ENCODE peak calls at places on chromosomes 12 and 14, in four cellular contexts. T is GM23338, E is dorsolateral prefrontal cortex, O is brain microvascular endothelial cell. M is an unnamed sample.

GRCh38 chr12:81558031-81558430 is 201.1 kb downstream of the PPFIA2 start:
- DNase-seq in T (no peak), E (no peak), O (peak; percentile 31), M (no peak)

GRCh38 chr14:54120260-54120659 is 163.6 kb upstream of the BMP4 start:
- DNase-seq in T (no peak), E (no peak), O (no peak), M (no peak)

GRCh38 chr12:63208956-63209355 is 58.0 kb upstream of the AVPR1A start:
- DNase-seq in T (no peak), E (no peak), O (peak; percentile 56), M (no peak)

GRCh38 chr12:102347761-102348160 is 132.6 kb downstream of the IGF1 start:
- DNase-seq in T (no peak), E (no peak), O (no peak), M (no peak)

GRCh38 chr14:62655161-62655560 is 390.1 kb downstream of the KCNH5 start:
- DNase-seq in T (no peak), E (no peak), O (no peak), M (peak; percentile 9)

GRCh38 chr14:68392393-68393085 is 400.3 kb downstream of the ZFP36L1 start:
- DNase-seq in T (no peak), E (peak; percentile 47), O (no peak), M (peak; percentile 52)

GRCh38 chr14:100715332-100715731 is 11.4 kb upstream of the DLK1 start:
- DNase-seq in T (no peak), E (no peak), O (no peak), M (no peak)

GRCh38 chr12:49892084-49892731 is 11.5 kb downstream of the FAIM2 start:
- DNase-seq in T (no peak), E (no peak), O (no peak), M (no peak)

GRCh38 chr14:56812364-56813103 is 2.3 kb upstream of the OTX2 start:
- DNase-seq in T (no peak), E (no peak), O (no peak), M (no peak)

GRCh38 chr12:15982471-15982870 is 71.3 kb downstream of the DERA start:
- DNase-seq in T (peak; percentile 43), E (no peak), O (peak; percentile 26), M (peak; percentile 66)

GRCh38 chr12:124286414-124286813 is 8.5 kb upstream of the RFLNA start:
- DNase-seq in T (no peak), E (no peak), O (no peak), M (no peak)

GRCh38 chr12:109822951-109823411 is 10.2 kb downstream of the TRPV4 start:
- DNase-seq in T (no peak), E (no peak), O (no peak), M (no peak)

GRCh38 chr14:43041207-43041606 is 1434.5 kb downstream of the LRFN5 start:
- DNase-seq in T (no peak), E (no peak), O (no peak), M (no peak)

GRCh38 chr12:109264095-109264942 is 44.8 kb downstream of the FOXN4 start:
- DNase-seq in T (peak; percentile 95), E (peak; percentile 81), O (peak; percentile 52), M (peak; percentile 62)

GRCh38 chr12:68310370-68310769 is 21.8 kb downstream of the MDM1 start:
- DNase-seq in T (no peak), E (no peak), O (peak; percentile 81), M (peak; percentile 85)

GRCh38 chr14:55125403-55125802 is 3.6 kb upstream of the LGALS3 start:
- DNase-seq in T (no peak), E (no peak), O (no peak), M (no peak)

GRCh38 chr12:18861287-18861858 is 123.5 kb downstream of the CAPZA3 start:
- DNase-seq in T (no peak), E (no peak), O (no peak), M (peak; percentile 14)

GRCh38 chr12:50506753-50507473 is 2.1 kb downstream of the DIP2B start:
- DNase-seq in T (no peak), E (no peak), O (no peak), M (no peak)

GRCh38 chr12:97026901-97027300 is 119.8 kb downstream of the NEDD1 start:
- DNase-seq in T (no peak), E (no peak), O (no peak), M (no peak)

GRCh38 chr14:70714055-70714550 is 72.4 kb downstream of the TTC9 start:
- DNase-seq in T (peak; percentile 89), E (no peak), O (peak; percentile 14), M (peak; percentile 28)

GRCh38 chr14:104005489-104005888 is 63.2 kb upstream of the RD3L start:
- DNase-seq in T (no peak), E (no peak), O (no peak), M (no peak)

GRCh38 chr14:102849522-102850379 is 72.5 kb downstream of the TRAF3 start:
- DNase-seq in T (no peak), E (no peak), O (no peak), M (no peak)

GRCh38 chr12:13536219-13536910 is 339.8 kb downstream of the EMP1 start:
- DNase-seq in T (no peak), E (no peak), O (no peak), M (no peak)

DNA sequence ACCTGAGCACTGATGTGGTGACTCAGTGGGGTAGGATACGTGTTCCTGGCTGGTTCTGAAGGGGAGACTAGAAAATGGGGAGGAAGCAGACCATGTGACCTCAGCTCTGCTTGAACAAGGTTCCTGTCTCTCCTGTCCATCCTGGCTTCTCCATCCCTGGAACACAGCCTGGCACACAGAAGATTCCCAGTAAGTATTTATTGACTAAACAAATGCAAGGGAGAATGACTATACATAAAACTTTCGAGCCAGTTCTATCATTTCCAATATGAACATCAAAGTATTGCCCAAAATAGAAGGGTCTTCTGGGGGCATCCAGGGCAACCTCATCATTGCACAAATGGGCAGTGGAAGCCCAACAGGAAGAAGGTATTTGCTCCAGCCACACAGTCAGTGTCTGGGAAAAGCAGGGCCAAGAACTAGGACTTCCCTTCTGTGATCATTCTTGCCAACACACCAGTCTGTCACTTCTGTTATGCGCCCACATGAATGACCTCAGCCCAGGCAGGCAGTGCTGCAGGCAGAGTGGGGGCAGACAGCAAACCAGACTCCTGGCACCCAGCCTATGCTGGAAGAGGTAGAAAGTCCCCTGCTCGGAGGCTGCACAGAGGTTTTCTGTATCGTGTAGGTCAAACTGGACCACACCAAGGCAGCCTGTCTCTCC is 5.6 kb upstream of the SERPINA9 start:
- DNase-seq in T (no peak), E (no peak), O (peak; percentile 64), M (no peak)
- H3K4me3 ChIP-seq in T (no peak overlapping the region), E (no peak overlapping the region), O (no peak overlapping the region), M (no peak overlapping the region)

GRCh38 chr12:32399373-32400113 is at the start of gene FGD4:
- DNase-seq in T (peak; percentile 92), E (peak; percentile 83), O (peak; percentile 55), M (peak; percentile 89)
- H3K4me3 ChIP-seq in T (peak within 1 kb of the TSS; percentile 65), E (peak within 1 kb of the TSS; percentile 77), O (peak within 1 kb of the TSS; percentile 71), M (peak within 1 kb of the TSS; percentile 60)

GRCh38 chr14:22841311-22841710 is 4.9 kb downstream of the MMP14 start:
- DNase-seq in T (no peak), E (no peak), O (no peak), M (no peak)

GRCh38 chr14:22837750-22838538 is 1.6 kb downstream of the MMP14 start:
- DNase-seq in T (peak; percentile 71), E (no peak), O (no peak), M (peak; percentile 79)

GRCh38 chr14:22838631-22839041 is 2.3 kb downstream of the MMP14 start:
- DNase-seq in T (no peak), E (no peak), O (peak; percentile 65), M (peak; percentile 69)

GRCh38 chr14:22837059-22837749 is 819 bp downstream of the MMP14 start:
- DNase-seq in T (peak; percentile 73), E (no peak), O (peak; percentile 61), M (peak; percentile 57)

DNA sequence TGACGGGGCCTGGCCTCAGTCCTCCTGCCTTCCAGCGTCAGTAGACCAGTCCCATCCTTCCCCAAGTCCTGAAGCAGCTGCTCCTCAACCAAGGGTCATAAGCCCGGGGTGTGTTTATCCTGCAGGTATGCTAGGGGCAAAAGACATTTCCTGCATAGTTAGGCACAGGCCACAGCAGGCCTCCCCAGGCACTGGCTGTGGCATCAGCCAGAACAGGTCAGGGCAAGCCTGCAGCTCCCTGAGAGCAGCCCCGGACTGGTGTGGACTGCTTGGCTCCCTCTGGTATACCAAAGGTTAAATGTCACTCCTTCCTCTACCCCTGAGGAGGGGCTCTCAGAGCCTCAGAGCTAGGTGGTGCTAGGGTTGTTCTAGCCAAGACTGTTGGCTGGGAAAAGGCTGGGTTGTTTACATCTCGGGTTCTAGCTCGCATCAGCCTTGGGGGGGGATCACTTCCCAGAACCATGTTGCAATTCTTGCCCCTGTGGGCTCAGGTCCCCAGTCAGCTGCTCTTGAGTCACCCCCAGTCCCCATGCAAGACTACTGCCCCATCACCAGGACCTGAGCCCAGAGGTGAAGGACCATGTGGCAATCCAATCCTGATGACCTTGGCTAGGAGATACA is 2.9 kb downstream of the MMP14 start:
- DNase-seq in T (no peak), E (no peak), O (no peak), M (peak; percentile 80)
- H3K4me3 ChIP-seq in T (peak overlapping the region; percentile 95), E (no peak overlapping the region), O (peak overlapping the region; percentile 93), M (peak overlapping the region; percentile 90)

GRCh38 chr14:76201162-76201561 is 49.4 kb downstream of the GPATCH2L start:
- DNase-seq in T (no peak), E (no peak), O (peak; percentile 10), M (peak; percentile 77)
- H3K4me3 ChIP-seq in T (no peak overlapping the region), E (no peak overlapping the region), O (no peak overlapping the region), M (no peak overlapping the region)

M was measured in foreskin fibroblast.